ENCODE peak calls at places on chromosomes 2 and 18, in ten cellular contexts. A is left lobe of liver; Z is stimulated activated naive B cell treated with anti-CD40 and anti-IgM and Interleukin-4, amounts not matched to agents 10 μg/mL and 1 μg/mL and 100 μg/mL, for 72 hours; H is H7; Y is iris pigment epithelial cell; B is AG04450; W is naive B cell; G is nucleus accumbens; L is right cardiac atrium; X is head of caudate nucleus. I is an unnamed sample.

GRCh38 chr2:11298592-11298991 is 45.8 kb downstream of the ROCK2 start:
- DNase-seq in A (no peak), Z (no peak), H (no peak), Y (no peak), B (no peak), W (no peak), G (no peak), L (no peak), X (no peak), I (no peak)

GRCh38 chr2:109386004-109386695 is 227.6 kb downstream of the SEPTIN10 start:
- DNase-seq in A (no peak), Z (no peak), H (no peak), Y (no peak), B (no peak), W (no peak), G (no peak), L (no peak), X (no peak), I (no peak)

GRCh38 chr2:180411631-180412030 is 404.5 kb upstream of the CWC22 start:
- DNase-seq in A (no peak), Z (no peak), H (no peak), Y (no peak), B (no peak), W (no peak), G (no peak), L (no peak), X (no peak), I (no peak)

GRCh38 chr2:174635015-174635593 is 37.5 kb upstream of the WIPF1 start:
- DNase-seq in A (no peak), Z (no peak), H (no peak), Y (no peak), B (no peak), W (no peak), G (no peak), L (peak), X (no peak), I (no peak)

GRCh38 chr2:153811516-153811915 is 60.2 kb upstream of the GALNT13 start:
- DNase-seq in A (no peak), Z (no peak), H (no peak), Y (no peak), B (no peak), W (no peak), G (peak), L (no peak), X (peak), I (no peak)

GRCh38 chr18:75209129-75209951 is at the start of gene PTGR3:
- DNase-seq in A (peak), Z (peak), H (peak), Y (peak), B (no peak), W (peak), G (peak), L (peak), X (peak), I (peak)

GRCh38 chr2:53913721-53914120 is 54.0 kb upstream of the GPR75 start:
- DNase-seq in A (no peak), Z (peak), H (peak), Y (peak), B (no peak), W (peak), G (no peak), L (no peak), X (no peak), I (peak)

GRCh38 chr2:206064077-206064476 is 21.9 kb downstream of the INO80D start:
- DNase-seq in A (no peak), Z (no peak), H (no peak), Y (peak), B (no peak), W (no peak), G (no peak), L (no peak), X (no peak), I (no peak)

GRCh38 chr2:64112016-64112415 is 32.2 kb downstream of the PELI1 start:
- DNase-seq in A (no peak), Z (no peak), H (no peak), Y (peak), B (no peak), W (no peak), G (no peak), L (no peak), X (no peak), I (no peak)

GRCh38 chr18:11408555-11408954 is 200.8 kb upstream of the SLC35G4 start:
- DNase-seq in A (no peak), Z (no peak), H (no peak), Y (no peak), B (no peak), W (no peak), G (no peak), L (no peak), X (no peak), I (no peak)

GRCh38 chr2:101187131-101187530 is 35.9 kb upstream of the TBC1D8 start:
- DNase-seq in A (no peak), Z (no peak), H (no peak), Y (no peak), B (no peak), W (no peak), G (no peak), L (no peak), X (no peak), I (no peak)

GRCh38 chr18:63111549-63112402 is 207.8 kb downstream of the BCL2 start:
- DNase-seq in A (no peak), Z (no peak), H (no peak), Y (no peak), B (no peak), W (no peak), G (no peak), L (peak), X (no peak), I (peak)

GRCh38 chr2:10352361-10352760 is 49.7 kb downstream of the HPCAL1 start:
- DNase-seq in A (no peak), Z (no peak), H (no peak), Y (no peak), B (no peak), W (no peak), G (no peak), L (no peak), X (no peak), I (no peak)

GRCh38 chr18:50268022-50268747 is 1.9 kb upstream of the CFAP53 start:
- DNase-seq in A (peak), Z (peak), H (peak), Y (peak), B (no peak), W (peak), G (peak), L (peak), X (peak), I (peak)

GRCh38 chr2:113136828-113137775 is 9.7 kb downstream of the IL1RN start:
- DNase-seq in A (peak), Z (no peak), H (peak), Y (peak), B (peak), W (peak), G (no peak), L (no peak), X (peak), I (peak)

GRCh38 chr2:25336446-25336845 is 5.3 kb downstream of the DNMT3A start:
- DNase-seq in A (no peak), Z (no peak), H (peak), Y (no peak), B (no peak), W (no peak), G (no peak), L (no peak), X (no peak), I (no peak)

GRCh38 chr2:217753460-217754200 is 249.2 kb downstream of the TNS1 start:
- DNase-seq in A (no peak), Z (no peak), H (no peak), Y (peak), B (no peak), W (no peak), G (no peak), L (no peak), X (no peak), I (no peak)

GRCh38 chr2:231185050-231185725 is 13.2 kb upstream of the ARMC9 start:
- DNase-seq in A (no peak), Z (no peak), H (no peak), Y (no peak), B (no peak), W (no peak), G (no peak), L (peak), X (no peak), I (no peak)

GRCh38 chr18:11689972-11690570 is 1.0 kb downstream of the GNAL start:
- DNase-seq in A (no peak), Z (no peak), H (no peak), Y (peak), B (no peak), W (no peak), G (no peak), L (no peak), X (no peak), I (no peak)

GRCh38 chr2:222423632-222424280 is 587 bp upstream of the SGPP2 start:
- DNase-seq in A (no peak), Z (peak), H (peak), Y (no peak), B (no peak), W (no peak), G (no peak), L (no peak), X (peak), I (peak)

GRCh38 chr2:170332676-170333402 is 154.9 kb downstream of the MYO3B start:
- DNase-seq in A (no peak), Z (no peak), H (no peak), Y (no peak), B (no peak), W (no peak), G (no peak), L (no peak), X (no peak), I (no peak)

GRCh38 chr2:143611336-143611735 is 482.1 kb downstream of the ARHGAP15 start:
- DNase-seq in A (no peak), Z (no peak), H (no peak), Y (no peak), B (no peak), W (no peak), G (no peak), L (no peak), X (no peak), I (no peak)

GRCh38 chr2:45496869-45497268 is 114.2 kb downstream of the SRBD1 start:
- DNase-seq in A (no peak), Z (no peak), H (no peak), Y (no peak), B (no peak), W (no peak), G (no peak), L (no peak), X (no peak), I (no peak)

GRCh38 chr18:66874812-66875474 is 271.1 kb upstream of the CDH19 start:
- DNase-seq in A (no peak), Z (no peak), H (no peak), Y (no peak), B (no peak), W (no peak), G (no peak), L (no peak), X (no peak), I (no peak)

GRCh38 chr2:74481961-74482800 is 617 bp downstream of the CCDC142 start:
- DNase-seq in A (peak), Z (peak), H (peak), Y (no peak), B (no peak), W (no peak), G (no peak), L (peak), X (no peak), I (no peak)

GRCh38 chr2:16053437-16054257 is 113.3 kb downstream of the MYCN start:
- DNase-seq in A (no peak), Z (no peak), H (no peak), Y (no peak), B (no peak), W (no peak), G (no peak), L (no peak), X (no peak), I (no peak)

GRCh38 chr18:2303517-2304238 is 267.6 kb downstream of the METTL4 start:
- DNase-seq in A (no peak), Z (no peak), H (no peak), Y (peak), B (no peak), W (no peak), G (no peak), L (no peak), X (no peak), I (peak)

GRCh38 chr18:40041951-40042350 is 1913.1 kb upstream of the PIK3C3 start:
- DNase-seq in A (no peak), Z (no peak), H (peak), Y (no peak), B (no peak), W (no peak), G (no peak), L (no peak), X (no peak), I (no peak)

GRCh38 chr18:60123031-60123430 is 223.2 kb downstream of the PMAIP1 start:
- DNase-seq in A (no peak), Z (no peak), H (no peak), Y (no peak), B (no peak), W (no peak), G (no peak), L (no peak), X (peak), I (no peak)

GRCh38 chr18:79750980-79751571 is 46.7 kb upstream of the KCNG2 start:
- DNase-seq in A (peak), Z (no peak), H (no peak), Y (no peak), B (no peak), W (no peak), G (no peak), L (no peak), X (peak), I (no peak)

GRCh38 chr18:41753826-41754225 is 201.2 kb upstream of the PIK3C3 start:
- DNase-seq in A (no peak), Z (no peak), H (no peak), Y (no peak), B (no peak), W (no peak), G (no peak), L (no peak), X (no peak), I (no peak)

GRCh38 chr2:37788602-37789209 is 117.3 kb upstream of the CDC42EP3 start:
- DNase-seq in A (no peak), Z (no peak), H (no peak), Y (no peak), B (no peak), W (no peak), G (no peak), L (no peak), X (no peak), I (no peak)

GRCh38 chr18:7454429-7454828 is 112.7 kb upstream of the PTPRM start:
- DNase-seq in A (no peak), Z (no peak), H (no peak), Y (no peak), B (no peak), W (no peak), G (no peak), L (no peak), X (no peak), I (no peak)

GRCh38 chr2:174914894-174915760 is 90.1 kb downstream of the CHN1 start:
- DNase-seq in A (no peak), Z (no peak), H (no peak), Y (no peak), B (no peak), W (no peak), G (no peak), L (peak), X (peak), I (peak)

GRCh38 chr2:166382-166781 is 97.5 kb downstream of the SH3YL1 start:
- DNase-seq in A (no peak), Z (no peak), H (no peak), Y (no peak), B (no peak), W (no peak), G (no peak), L (no peak), X (no peak), I (no peak)

GRCh38 chr18:76256897-76257500 is 238.0 kb downstream of the ZNF516 start:
- DNase-seq in A (no peak), Z (no peak), H (peak), Y (peak), B (peak), W (no peak), G (no peak), L (no peak), X (peak), I (peak)

GRCh38 chr2:163345795-163346573 is 389.8 kb downstream of the FIGN start:
- DNase-seq in A (no peak), Z (no peak), H (peak), Y (peak), B (no peak), W (peak), G (no peak), L (no peak), X (peak), I (peak)

GRCh38 chr2:171086352-171087290 is 74.1 kb downstream of the TLK1 start:
- DNase-seq in A (no peak), Z (peak), H (peak), Y (peak), B (peak), W (peak), G (peak), L (peak), X (peak), I (peak)